ENCODE peak calls at places on chromosomes 13 and 19, in nine cellular contexts. D is KG1, Q is LHCN-M2, X is amniotic stem cell, L is SK-N-SH, C is lower leg skin, Y is astrocyte of the hippocampus, V is BE2C, E is NCI-H1930. U is an unnamed sample.

GRCh38 chr13:77511552-77511951 is 24.0 kb upstream of the SCEL start:
- DNase-seq in L (no peak), X (no peak), C (no peak), V (peak; percentile 77), E (no peak), Y (no peak), D (no peak), Q (no peak), U (peak; percentile 8)

GRCh38 chr19:10654610-10655456 is 687 bp downstream of the ILF3 start:
- DNase-seq in Q (no peak), Y (peak; percentile 77), X (no peak), L (peak; percentile 95), D (peak; percentile 22), V (peak; percentile 79), E (peak; percentile 61), C (peak; percentile 41), U (peak; percentile 76)

GRCh38 chr19:54218259-54218658 is 4.5 kb downstream of the LILRB3 start:
- DNase-seq in D (no peak), Q (no peak), X (no peak), L (no peak), Y (no peak), V (no peak), E (no peak), C (no peak), U (no peak)

GRCh38 chr19:2166741-2167738 is 3.3 kb downstream of the DOT1L start:
- DNase-seq in Y (peak; percentile 84), C (peak; percentile 66), D (no peak), V (peak; percentile 90), Q (peak; percentile 44), L (peak; percentile 89), X (peak; percentile 29), E (no peak), U (no peak)

GRCh38 chr13:62305758-62306157 is 890.1 kb upstream of the PCDH20 start:
- DNase-seq in X (no peak), E (no peak), V (no peak), D (no peak), Q (no peak), C (no peak), Y (peak; percentile 2), L (no peak), U (no peak)

GRCh38 chr19:40908981-40909380 is 26.9 kb upstream of the CYP2A7 start:
- DNase-seq in V (no peak), D (no peak), L (no peak), Y (no peak), Q (no peak), E (no peak), X (no peak), C (no peak), U (no peak)

GRCh38 chr19:32231691-32232090 is 113.7 kb upstream of the ZNF507 start:
- DNase-seq in E (no peak), Q (no peak), D (no peak), V (no peak), Y (no peak), X (no peak), L (no peak), C (no peak), U (no peak)

GRCh38 chr13:84821261-84821660 is 939.0 kb upstream of the SLITRK1 start:
- DNase-seq in L (peak; percentile 25), Q (peak; percentile 45), V (peak; percentile 52), C (no peak), X (no peak), Y (no peak), E (no peak), D (no peak), U (peak; percentile 71)

GRCh38 chr19:30221176-30221575 is 151.0 kb upstream of the ZNF536 start:
- DNase-seq in D (no peak), C (no peak), L (no peak), V (no peak), Q (no peak), Y (no peak), E (no peak), X (no peak), U (no peak)

GRCh38 chr13:114259974-114260373 is 21.4 kb upstream of the UPF3A start:
- DNase-seq in L (no peak), C (no peak), D (no peak), Q (no peak), E (peak; percentile 34), Y (no peak), V (no peak), X (no peak), U (no peak)

GRCh38 chr19:40284501-40285352 is at the start of gene AKT2:
- DNase-seq in L (peak; percentile 94), Y (peak; percentile 38), E (peak; percentile 93), Q (no peak), V (peak; percentile 88), D (peak; percentile 61), C (no peak), X (no peak), U (peak; percentile 85)

GRCh38 chr13:24348797-24349515 is 39.6 kb downstream of the C1QTNF9 start:
- DNase-seq in Q (no peak), L (no peak), E (no peak), Y (no peak), D (no peak), C (no peak), V (no peak), X (no peak), U (no peak)

GRCh38 chr19:2302319-2303208 is 5.4 kb downstream of the LINGO3 start:
- DNase-seq in E (no peak), L (no peak), Y (peak; percentile 61), C (no peak), Q (no peak), X (no peak), D (no peak), V (peak; percentile 12), U (peak; percentile 95)

GRCh38 chr13:97879646-97880297 is 73.7 kb upstream of the IPO5 start:
- DNase-seq in L (no peak), Y (peak; percentile 82), C (no peak), V (no peak), Q (peak; percentile 86), D (no peak), E (no peak), X (peak; percentile 55), U (peak; percentile 34)

GRCh38 chr13:23915308-23915707 is 18.0 kb upstream of the C1QTNF9B start:
- DNase-seq in Y (no peak), D (no peak), C (no peak), L (no peak), V (peak; percentile 14), Q (no peak), X (no peak), E (no peak), U (peak; percentile 60)

GRCh38 chr13:80751854-80752253 is 410.9 kb upstream of the SPRY2 start:
- DNase-seq in L (no peak), E (no peak), C (no peak), D (no peak), X (no peak), Y (no peak), V (no peak), Q (no peak), U (no peak)

GRCh38 chr19:6534451-6535093 is 3.7 kb downstream of the TNFSF9 start:
- DNase-seq in V (no peak), Y (no peak), D (no peak), L (no peak), Q (no peak), E (no peak), X (no peak), C (no peak), U (no peak)

GRCh38 chr19:54485846-54486245 is 12.8 kb upstream of the CDC42EP5 start:
- DNase-seq in Q (peak; percentile 42), X (no peak), C (no peak), V (no peak), Y (no peak), D (no peak), L (no peak), E (no peak), U (no peak)

GRCh38 chr13:97535619-97536018 is 101.7 kb downstream of the RAP2A start:
- DNase-seq in E (no peak), C (no peak), Y (no peak), V (no peak), D (no peak), X (no peak), Q (peak; percentile 9), L (no peak), U (no peak)

GRCh38 chr19:8307400-8307964 is 676 bp downstream of the CD320 start:
- DNase-seq in Y (peak; percentile 31), E (no peak), Q (no peak), L (peak; percentile 67), X (no peak), D (no peak), V (peak; percentile 33), C (peak; percentile 13), U (no peak)

GRCh38 chr13:48110132-48110868 is 15.4 kb upstream of the MED4 start:
- DNase-seq in C (no peak), V (no peak), Q (peak; percentile 34), X (no peak), D (no peak), Y (peak; percentile 58), L (no peak), E (no peak), U (peak; percentile 29)

GRCh38 chr13:39038569-39038898 is 278 bp downstream of the NHLRC3 start:
- DNase-seq in Q (peak; percentile 10), C (peak; percentile 32), V (no peak), E (no peak), Y (no peak), X (no peak), D (no peak), L (no peak), U (no peak)

GRCh38 chr13:112177459-112177858 is 110.5 kb downstream of the SOX1 start:
- DNase-seq in X (no peak), L (no peak), D (no peak), Y (no peak), Q (no peak), C (no peak), E (no peak), V (no peak), U (no peak)

GRCh38 chr13:111565400-111565799 is 245.0 kb downstream of the TEX29 start:
- DNase-seq in E (no peak), D (no peak), V (no peak), X (no peak), L (no peak), C (no peak), Y (no peak), Q (no peak), U (no peak)

GRCh38 chr13:20703785-20704458 is 423 bp downstream of the IL17D start:
- DNase-seq in C (no peak), D (peak; percentile 22), L (peak; percentile 95), Y (peak; percentile 93), Q (peak; percentile 72), E (peak; percentile 90), X (peak; percentile 40), V (peak; percentile 89), U (peak; percentile 84)

GRCh38 chr19:12090807-12091206 is 26.3 kb downstream of the ZNF844 start:
- DNase-seq in X (no peak), Y (peak; percentile 57), L (peak; percentile 58), D (no peak), E (peak; percentile 31), V (peak; percentile 58), C (peak; percentile 41), Q (peak; percentile 44), U (peak; percentile 82)

GRCh38 chr13:66914155-66914554 is 316.0 kb downstream of the PCDH9 start:
- DNase-seq in X (no peak), C (no peak), Y (no peak), Q (no peak), L (no peak), E (no peak), V (no peak), D (no peak), U (no peak)

GRCh38 chr19:46840157-46840942 is 10.3 kb downstream of the AP2S1 start:
- DNase-seq in V (peak; percentile 71), X (peak; percentile 39), L (peak; percentile 83), Y (peak; percentile 82), D (peak; percentile 28), Q (peak; percentile 60), E (peak; percentile 47), C (no peak), U (peak; percentile 84)